ENCODE peak calls at places on chromosome 11, in nine cellular contexts. X is MG63; P is NCI-H1930; H is stimulated activated CD4-positive, alpha-beta T cell treated with anti-CD3 and anti-CD28 coated beads, Interleukin-2, amount 100 ng/mL, for 48 hours; U is endothelial cell; B is Peyer's patch; L is DMS153; S is HFF-Myc; J is activated CD4-positive, CD25-positive, alpha-beta regulatory T cell treated with anti-CD3 and anti-CD28 coated beads, Interleukin-2, amount 50 U/mL, for 16 hours. G is an unnamed sample.

GRCh38 chr11:10377182-10377581 is 72.3 kb downstream of the ADM start:
- DNase-seq in X (no peak), P (no peak), H (no peak), U (no peak), B (no peak), L (no peak), S (no peak), J (no peak), G (no peak)

GRCh38 chr11:70135142-70136132 is 57.3 kb downstream of the ANO1 start:
- DNase-seq in X (no peak), P (no peak), H (no peak), U (no peak), B (no peak), L (no peak), S (no peak), J (no peak), G (no peak)

GRCh38 chr11:83948205-83948604 is 662.0 kb upstream of the CCDC90B start:
- DNase-seq in X (no peak), P (no peak), H (no peak), U (no peak), B (no peak), L (no peak), S (no peak), J (no peak), G (no peak)

GRCh38 chr11:128690746-128691091 is 3.2 kb upstream of the FLI1 start:
- DNase-seq in X (no peak), P (no peak), H (no peak), U (no peak), B (no peak), L (no peak), S (no peak), J (no peak), G (no peak)

GRCh38 chr11:97069160-97069559 is 679.3 kb downstream of the JRKL start:
- DNase-seq in X (no peak), P (no peak), H (no peak), U (no peak), B (no peak), L (no peak), S (no peak), J (no peak), G (no peak)

GRCh38 chr11:2748814-2749554 is 49.2 kb upstream of the KCNQ1OT1 start:
- DNase-seq in X (no peak), P (no peak), H (no peak), U (no peak), B (peak; percentile 42), L (no peak), S (no peak), J (no peak), G (no peak)

GRCh38 chr11:109435121-109435742 is 13.2 kb downstream of the C11orf87 start:
- DNase-seq in X (peak; percentile 88), P (no peak), H (no peak), U (no peak), B (no peak), L (no peak), S (no peak), J (no peak), G (no peak)

GRCh38 chr11:23206736-23207336 is 346.6 kb upstream of the CCDC179 start:
- DNase-seq in X (no peak), P (no peak), H (no peak), U (no peak), B (no peak), L (no peak), S (no peak), J (no peak), G (no peak)

GRCh38 chr11:71988050-71988449 is 10.7 kb upstream of the IL18BP start:
- DNase-seq in X (peak; percentile 81), P (no peak), H (no peak), U (no peak), B (no peak), L (no peak), S (peak; percentile 37), J (no peak), G (no peak)

GRCh38 chr11:43681543-43681942 is 1.0 kb downstream of the HSD17B12 start:
- DNase-seq in X (no peak), P (no peak), H (no peak), U (no peak), B (no peak), L (no peak), S (peak; percentile 7), J (no peak), G (no peak)

GRCh38 chr11:70713988-70714665 is 315.8 kb downstream of the CTTN start:
- DNase-seq in X (no peak), P (no peak), H (no peak), U (peak; percentile 22), B (peak; percentile 20), L (no peak), S (no peak), J (no peak), G (no peak)

G was measured in progenitor cell of endocrine pancreas.